ENCODE peak calls at places on chromosomes 6 and 20, in eight cellular contexts. C is effector memory CD4-positive, alpha-beta T cell; S is HS-27A; O is stimulated activated CD4-positive, alpha-beta T cell treated with anti-CD3 and anti-CD28 coated beads, Interleukin-1b, Interleukin-23, amount 100 ng/mL, for 48 hours; R is sigmoid colon; W is astrocyte of the cerebellum; A is GM03348; Z is GM23248. T is an unnamed sample.

GRCh38 chr20:63843778-63844177 is 12.7 kb upstream of the ZBTB46 start:
- DNase-seq in S (no peak), O (no peak), Z (no peak), R (no peak), C (no peak), A (no peak), W (no peak), T (no peak)

GRCh38 chr6:158707120-158707519 is 57.3 kb downstream of the SYTL3 start:
- DNase-seq in Z (peak; percentile 63), C (no peak), W (no peak), A (peak; percentile 63), R (peak; percentile 83), S (peak; percentile 43), O (no peak), T (peak; percentile 56)

GRCh38 chr6:119172813-119173212 is 94.3 kb upstream of the FAM184A start:
- DNase-seq in W (no peak), O (no peak), A (no peak), Z (peak; percentile 9), R (no peak), S (no peak), C (no peak), T (peak; percentile 13)

GRCh38 chr20:32159766-32160221 is 47.7 kb downstream of the PLAGL2 start:
- DNase-seq in O (no peak), R (peak; percentile 52), A (no peak), Z (no peak), W (no peak), C (no peak), S (no peak), T (no peak)

GRCh38 chr6:115643762-115644161 is 416.9 kb downstream of the FRK start:
- DNase-seq in Z (peak; percentile 18), O (no peak), R (no peak), W (peak; percentile 18), S (peak; percentile 34), A (no peak), C (no peak), T (peak; percentile 50)

GRCh38 chr6:32883789-32884188 is 29.8 kb downstream of the PSMB9 start:
- DNase-seq in W (no peak), S (peak; percentile 53), O (no peak), Z (peak; percentile 78), R (peak; percentile 70), A (peak; percentile 55), C (no peak), T (peak; percentile 60)

GRCh38 chr6:82617648-82618047 is 254.0 kb downstream of the TPBG start:
- DNase-seq in S (no peak), W (no peak), C (no peak), O (no peak), Z (no peak), R (no peak), A (no peak), T (no peak)

GRCh38 chr6:36642913-36643817 is 35.3 kb upstream of the CDKN1A start:
- DNase-seq in C (no peak), S (no peak), O (no peak), W (peak; percentile 62), A (peak; percentile 89), Z (peak; percentile 96), R (peak; percentile 96), T (peak; percentile 90)

GRCh38 chr6:168333471-168333870 is 13.9 kb upstream of the DACT2 start:
- DNase-seq in A (no peak), R (no peak), C (no peak), W (no peak), S (no peak), O (no peak), Z (no peak), T (no peak)

GRCh38 chr6:154488802-154489437 is 21.6 kb downstream of the CNKSR3 start:
- DNase-seq in Z (peak; percentile 81), C (no peak), O (no peak), A (peak; percentile 66), W (peak; percentile 74), R (no peak), S (peak; percentile 64), T (peak; percentile 74)

GRCh38 chr6:146113055-146113623 is 84.3 kb downstream of the GRM1 start:
- DNase-seq in W (no peak), S (no peak), A (no peak), Z (peak; percentile 1), R (no peak), O (no peak), C (no peak), T (no peak)

GRCh38 chr6:30615958-30616810 is 859 bp downstream of the PPP1R10 start:
- DNase-seq in C (peak; percentile 34), W (no peak), Z (peak; percentile 62), S (no peak), A (no peak), R (peak; percentile 69), O (no peak), T (no peak)

GRCh38 chr6:150672792-150673191 is 73.1 kb downstream of the PLEKHG1 start:
- DNase-seq in A (no peak), Z (no peak), W (no peak), R (no peak), O (no peak), S (no peak), C (no peak), T (no peak)

GRCh38 chr6:42349753-42350573 is 101.8 kb downstream of the TRERF1 start:
- DNase-seq in Z (peak; percentile 71), A (no peak), O (no peak), R (no peak), C (no peak), W (no peak), S (no peak), T (peak; percentile 26)

GRCh38 chr20:25480156-25480555 is 72.7 kb downstream of the GINS1 start:
- DNase-seq in O (no peak), C (no peak), Z (no peak), S (no peak), A (no peak), R (no peak), W (no peak), T (no peak)

GRCh38 chr6:6379573-6379972 is 59.1 kb upstream of the F13A1 start:
- DNase-seq in O (no peak), C (no peak), W (peak; percentile 3), Z (no peak), S (no peak), A (no peak), R (no peak), T (no peak)

GRCh38 chr6:146026873-146027272 is 2.0 kb upstream of the GRM1 start:
- DNase-seq in C (no peak), R (no peak), W (no peak), O (no peak), Z (no peak), S (no peak), A (no peak), T (no peak)

GRCh38 chr6:153727910-153728309 is 311.1 kb upstream of the OPRM1 start:
- DNase-seq in S (no peak), Z (peak; percentile 2), C (no peak), O (no peak), W (peak; percentile 4), A (no peak), R (no peak), T (no peak)

GRCh38 chr20:3313681-3314080 is 74.7 kb upstream of the SLC4A11 start:
- DNase-seq in Z (peak; percentile 15), S (no peak), R (no peak), C (no peak), O (no peak), W (no peak), A (no peak), T (no peak)

GRCh38 chr20:41345729-41346067 is 5.1 kb downstream of the LPIN3 start:
- DNase-seq in O (no peak), A (no peak), C (no peak), R (no peak), Z (no peak), S (no peak), W (no peak), T (no peak)